ENCODE peak calls at places on chromosomes 11 and 22, in five cellular contexts. Q is left cardiac atrium, W is iris pigment epithelial cell, A is upper lobe of right lung, K is PC-9. O is an unnamed sample.

GRCh38 chr11:14789879-14790484 is 102.0 kb downstream of the CYP2R1 start:
- DNase-seq in Q (no peak), W (peak; percentile 17), A (no peak), K (no peak), O (no peak)

GRCh38 chr11:68312117-68312779 is at the start of gene LRP5:
- DNase-seq in Q (no peak), W (no peak), A (peak; percentile 71), K (peak; percentile 60), O (no peak)

GRCh38 chr22:20779813-20780148 is 5.9 kb downstream of the SERPIND1 start:
- DNase-seq in Q (no peak), W (peak; percentile 90), A (no peak), K (peak; percentile 7), O (no peak)

GRCh38 chr11:47538741-47539575 is 14.0 kb downstream of the CELF1 start:
- DNase-seq in Q (no peak), W (no peak), A (no peak), K (no peak), O (no peak)

GRCh38 chr22:49218142-49218541 is 609.5 kb downstream of the BRD1 start:
- DNase-seq in Q (no peak), W (no peak), A (no peak), K (no peak), O (no peak)

GRCh38 chr11:72293910-72294533 is 50.0 kb upstream of the PHOX2A start:
- DNase-seq in Q (no peak), W (no peak), A (no peak), K (no peak), O (no peak)

GRCh38 chr11:58796333-58797049 is 48.0 kb downstream of the GLYATL2 start:
- DNase-seq in Q (no peak), W (no peak), A (no peak), K (no peak), O (no peak)

GRCh38 chr11:102390667-102391449 is 43.8 kb downstream of the BIRC2 start:
- DNase-seq in Q (peak; percentile 63), W (peak; percentile 70), A (no peak), K (peak; percentile 45), O (peak; percentile 76)

GRCh38 chr22:23686416-23687024 is 4.3 kb upstream of the RGL4 start:
- DNase-seq in Q (no peak), W (no peak), A (no peak), K (no peak), O (no peak)

GRCh38 chr22:17867160-17867785 is 93.0 kb upstream of the BID start:
- DNase-seq in Q (peak; percentile 67), W (no peak), A (no peak), K (no peak), O (peak; percentile 64)

GRCh38 chr11:17813391-17814059 is 78.9 kb downstream of the KCNC1 start:
- DNase-seq in Q (no peak), W (no peak), A (no peak), K (peak; percentile 45), O (no peak)

GRCh38 chr11:98090861-98091575 is 929.7 kb upstream of the CNTN5 start:
- DNase-seq in Q (no peak), W (no peak), A (no peak), K (no peak), O (no peak)

GRCh38 chr22:19463491-19464469 is 15.2 kb downstream of the UFD1 start:
- DNase-seq in Q (peak; percentile 37), W (peak; percentile 83), A (no peak), K (no peak), O (no peak)

GRCh38 chr22:32477608-32478007 is 3.0 kb downstream of the FBXO7 start:
- DNase-seq in Q (no peak), W (no peak), A (no peak), K (no peak), O (no peak)

GRCh38 chr22:24386814-24387550 is 40.4 kb upstream of the ADORA2A start:
- DNase-seq in Q (no peak), W (no peak), A (no peak), K (no peak), O (no peak)

GRCh38 chr22:48378673-48379072 is 1449.0 kb downstream of the BRD1 start:
- DNase-seq in Q (no peak), W (no peak), A (no peak), K (no peak), O (no peak)

GRCh38 chr22:42520663-42521546 is 1.3 kb upstream of the RRP7A start:
- DNase-seq in Q (no peak), W (no peak), A (no peak), K (no peak), O (no peak)

GRCh38 chr11:59523541-59523940 is 12.2 kb downstream of the OR4D9 start:
- DNase-seq in Q (no peak), W (no peak), A (no peak), K (no peak), O (no peak)

GRCh38 chr11:117395476-117395875 is 67.8 kb downstream of the CEP164 start:
- DNase-seq in Q (no peak), W (no peak), A (no peak), K (no peak), O (peak; percentile 27)

O was measured in head of caudate nucleus.